ENCODE peak calls at places on chromosomes 16 and 17, in eight cellular contexts. V is psoas muscle, E is GM12865, C is AG04450, O is right lobe of liver, Y is prostate gland, K is tibial nerve, L is IMR-90. S is an unnamed sample.

GRCh38 chr17:73455767-73456166 is 144.0 kb upstream of the CDC42EP4 start:
- DNase-seq in E (no peak), K (no peak), Y (no peak), L (no peak), O (no peak), C (no peak), V (no peak), S (no peak)

GRCh38 chr16:10827691-10828341 is 9.2 kb upstream of the TVP23A start:
- DNase-seq in L (peak; percentile 86), V (peak; percentile 86), C (peak; percentile 42), K (peak; percentile 79), O (peak; percentile 83), E (no peak), Y (peak; percentile 56), S (peak; percentile 60)

GRCh38 chr16:58331024-58331707 is 36.3 kb upstream of the PRSS54 start:
- DNase-seq in L (no peak), K (no peak), Y (no peak), E (no peak), O (no peak), V (no peak), C (no peak), S (no peak)

GRCh38 chr17:79927688-79928501 is 88.7 kb upstream of the CBX4 start:
- DNase-seq in V (no peak), C (no peak), Y (no peak), K (no peak), O (no peak), E (no peak), L (no peak), S (no peak)

GRCh38 chr17:50542795-50543774 is 3.9 kb upstream of the SPATA20 start:
- DNase-seq in V (no peak), Y (peak; percentile 89), C (no peak), O (peak; percentile 77), E (no peak), K (no peak), L (no peak), S (peak; percentile 27)

GRCh38 chr17:45948498-45948880 is 50.6 kb upstream of the STH start:
- DNase-seq in L (no peak), C (no peak), V (no peak), E (no peak), Y (no peak), K (no peak), O (no peak), S (no peak)

GRCh38 chr17:38605852-38606645 is at the start of gene SRCIN1:
- DNase-seq in K (no peak), Y (peak; percentile 50), O (peak; percentile 73), C (no peak), E (peak; percentile 80), L (peak; percentile 2), V (peak; percentile 75), S (no peak)

GRCh38 chr17:57868007-57868774 is 18.3 kb upstream of the MRPS23 start:
- DNase-seq in V (peak; percentile 93), Y (peak; percentile 78), C (peak; percentile 71), O (no peak), E (peak; percentile 83), K (peak; percentile 68), L (peak; percentile 94), S (peak; percentile 66)

GRCh38 chr17:616407-616806 is 98.2 kb downstream of the VPS53 start:
- DNase-seq in V (no peak), L (no peak), E (no peak), O (no peak), C (no peak), K (no peak), Y (no peak), S (no peak)

GRCh38 chr17:79841369-79842135 is 2.3 kb upstream of the CBX4 start:
- DNase-seq in Y (no peak), O (no peak), L (no peak), V (no peak), E (no peak), C (no peak), K (no peak), S (no peak)

GRCh38 chr17:6279659-6280058 is 155.3 kb downstream of the AIPL1 start:
- DNase-seq in L (no peak), Y (peak; percentile 33), O (no peak), K (no peak), C (no peak), E (peak; percentile 5), V (no peak), S (no peak)
- TF ChIP-seq CTCF in L (no peak), Y (peak; percentile 38), O (peak; percentile 6), K (no peak), C (no peak), E (peak; percentile 7), V (no peak), S (peak; percentile 39)

DNA sequence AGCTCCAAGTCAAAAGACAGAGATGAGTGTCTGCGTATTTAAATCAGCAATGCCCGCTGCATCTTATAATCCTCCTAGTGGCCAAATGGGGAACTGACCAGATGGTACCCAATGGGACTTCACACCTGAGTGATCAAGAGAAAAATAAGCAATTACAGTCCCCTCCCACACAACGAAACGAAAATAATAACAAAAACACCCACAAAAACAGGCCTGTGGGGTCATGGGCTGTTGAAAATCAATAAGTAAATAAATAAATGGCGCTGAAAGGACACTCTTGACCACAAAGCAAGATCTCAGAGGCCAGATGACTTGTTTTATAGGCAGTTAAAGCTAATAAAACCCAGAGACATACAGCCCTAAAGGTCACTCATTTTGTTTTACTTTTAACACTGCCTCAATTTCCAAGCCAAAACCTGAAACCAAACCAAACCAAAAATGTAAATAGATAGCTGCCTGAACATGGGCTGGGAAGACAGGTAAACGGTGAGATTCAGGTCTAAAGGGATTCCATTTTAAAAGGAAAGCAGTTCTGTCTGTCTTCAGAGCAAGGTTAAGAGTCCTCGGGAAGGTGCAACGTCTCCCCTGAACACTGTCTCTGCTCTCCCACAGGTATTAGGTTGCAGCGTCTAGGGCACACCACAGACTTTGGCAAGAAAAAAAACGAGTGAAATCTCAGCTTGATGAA is 1.3 kb downstream of the ZNF821 start:
- DNase-seq in O (peak; percentile 69), Y (peak; percentile 71), V (no peak), K (peak; percentile 98), E (peak; percentile 94), C (no peak), L (peak; percentile 75), S (peak; percentile 36)
- H3K4me3 ChIP-seq in O (peak overlapping the region; percentile 92), Y (peak overlapping the region; percentile 96), V (peak overlapping the region; percentile 93), K (peak overlapping the region; percentile 96), E (peak overlapping the region; percentile 91), C (peak overlapping the region; percentile 77), L (peak overlapping the region; percentile 52), S (peak overlapping the region; percentile 81)

GRCh38 chr17:56119191-56119590 is 34.1 kb upstream of the ANKFN1 start:
- DNase-seq in Y (no peak), L (no peak), O (no peak), E (no peak), C (no peak), V (no peak), K (no peak), S (no peak)

GRCh38 chr17:56125830-56126819 is 27.1 kb upstream of the ANKFN1 start:
- DNase-seq in Y (peak; percentile 79), O (no peak), E (peak; percentile 35), K (peak; percentile 46), V (no peak), C (peak; percentile 30), L (peak; percentile 74), S (peak; percentile 10)

GRCh38 chr17:56121661-56122060 is 31.6 kb upstream of the ANKFN1 start:
- DNase-seq in V (no peak), K (no peak), E (no peak), Y (no peak), C (no peak), L (no peak), O (no peak), S (no peak)
- TF ChIP-seq CTCF in V (no peak), K (no peak), E (no peak), Y (no peak), C (peak; percentile 36), L (peak; percentile 36), O (peak; percentile 19), S (peak; percentile 27)

DNA sequence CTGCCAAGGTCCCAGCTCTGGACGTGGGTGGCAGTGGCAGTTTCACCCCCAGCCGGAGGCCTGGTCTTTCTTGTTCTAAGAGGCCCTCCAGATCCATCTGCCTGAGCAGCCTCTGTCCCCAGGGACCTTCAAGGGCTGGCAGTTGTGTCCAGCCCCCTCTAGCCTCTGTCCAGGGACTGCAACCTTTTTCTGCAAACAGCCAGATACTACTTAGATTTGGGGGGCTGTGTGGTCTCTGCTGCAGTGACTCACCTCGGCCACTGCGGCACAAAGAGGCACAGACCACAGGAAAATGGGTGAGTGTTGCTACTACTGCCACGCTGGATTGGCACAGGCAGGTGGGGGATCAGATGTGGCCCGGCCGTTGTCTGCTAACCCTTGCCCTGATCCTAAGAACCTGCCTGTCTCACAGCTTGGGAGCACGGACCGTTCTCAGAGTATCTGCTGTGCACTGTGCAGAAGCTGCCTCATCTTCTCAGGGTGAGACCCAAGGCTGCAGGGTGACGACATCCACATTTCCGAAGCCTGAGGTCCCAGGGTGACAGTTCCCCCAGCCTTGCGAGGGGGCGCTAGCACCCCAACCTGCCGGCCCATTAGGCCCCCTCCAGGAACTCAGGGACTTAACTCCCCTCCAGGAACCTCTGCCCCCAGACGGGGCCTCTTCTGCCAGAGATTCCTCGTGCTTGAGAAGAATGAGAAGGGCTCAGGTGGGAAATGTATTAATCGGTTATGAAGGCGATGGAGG is 27.6 kb downstream of the MXRA7 start:
- DNase-seq in C (no peak), L (no peak), O (no peak), K (no peak), V (no peak), E (no peak), Y (no peak), S (no peak)
- H3K4me3 ChIP-seq in C (no peak overlapping the region), L (no peak overlapping the region), O (no peak overlapping the region), K (no peak overlapping the region), V (no peak overlapping the region), E (no peak overlapping the region), Y (no peak overlapping the region), S (no peak overlapping the region)

GRCh38 chr16:8846401-8846932 is 22.3 kb downstream of the CARHSP1 start:
- DNase-seq in L (no peak), Y (no peak), K (no peak), C (no peak), O (no peak), V (no peak), E (no peak), S (no peak)

GRCh38 chr16:8847623-8848022 is 21.2 kb downstream of the CARHSP1 start:
- DNase-seq in V (peak; percentile 51), O (no peak), L (no peak), E (peak; percentile 2), C (no peak), Y (no peak), K (no peak), S (no peak)

GRCh38 chr16:8848231-8848938 is 20.4 kb downstream of the CARHSP1 start:
- DNase-seq in L (no peak), C (no peak), Y (no peak), V (peak; percentile 52), E (no peak), O (no peak), K (no peak), S (no peak)

GRCh38 chr16:8848939-8849391 is 19.8 kb downstream of the CARHSP1 start:
- DNase-seq in L (peak; percentile 75), C (no peak), O (no peak), V (no peak), E (no peak), K (no peak), Y (no peak), S (no peak)

DNA sequence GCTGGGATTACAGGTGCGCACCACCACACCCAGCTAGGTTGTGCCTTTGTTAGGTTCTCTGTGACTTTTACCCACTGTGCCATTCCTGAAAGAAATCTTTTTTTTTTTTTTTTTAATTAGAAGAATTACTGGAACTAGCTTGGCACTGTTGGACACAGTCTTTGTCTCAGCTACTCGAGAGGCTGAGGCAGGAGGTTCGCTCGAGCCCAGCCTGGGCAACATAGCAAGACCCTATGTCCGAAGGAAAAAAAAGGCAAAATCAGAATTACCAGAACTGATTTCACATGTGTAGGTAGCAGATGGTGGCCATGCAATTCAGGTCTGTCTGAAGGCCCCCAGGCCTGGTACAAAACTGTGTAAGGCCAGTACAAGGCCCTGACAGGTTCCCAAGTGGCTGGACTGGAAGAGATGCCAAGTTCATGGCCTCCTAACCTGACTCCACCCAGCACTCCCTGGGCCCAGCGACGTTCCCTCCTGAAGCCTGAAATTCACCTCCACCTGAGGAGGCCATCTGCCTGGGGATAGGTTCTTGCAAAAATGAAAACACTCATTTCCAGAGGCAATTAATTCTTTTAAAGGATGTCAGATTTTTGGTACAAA is 23.0 kb downstream of the CARHSP1 start:
- DNase-seq in E (no peak), L (no peak), C (no peak), O (no peak), Y (no peak), K (no peak), V (no peak), S (no peak)
- TF ChIP-seq CTCF in E (no peak), L (no peak), C (no peak), O (no peak), Y (no peak), K (no peak), V (no peak), S (no peak)